ENCODE peak calls at places on chromosomes 7 and 10, in six cellular contexts. Z is GM12878, L is SK-N-SH, S is K562, H is H1, O is HepG2. W is an unnamed sample.

GRCh38 chr10:49426490-49427360 is 30.8 kb upstream of the DRGX start:
- DNase-seq in Z (no peak), L (no peak), S (no peak), H (no peak), O (no peak), W (no peak)

GRCh38 chr7:77866370-77866769 is 67.8 kb downstream of the PHTF2 start:
- DNase-seq in Z (no peak), L (no peak), S (no peak), H (no peak), O (no peak), W (no peak)

GRCh38 chr7:94243312-94243711 is 151.4 kb upstream of the COL1A2 start:
- DNase-seq in Z (no peak), L (no peak), S (no peak), H (no peak), O (no peak), W (no peak)

GRCh38 chr7:90891529-90891928 is 295.4 kb downstream of the CDK14 start:
- DNase-seq in Z (no peak), L (no peak), S (no peak), H (no peak), O (no peak), W (no peak)

GRCh38 chr7:101681170-101682007 is 52.3 kb upstream of the MYL10 start:
- DNase-seq in Z (no peak), L (peak; percentile 94), S (no peak), H (no peak), O (no peak), W (no peak)

GRCh38 chr10:103153302-103153759 is 39.7 kb downstream of the NT5C2 start:
- DNase-seq in Z (no peak), L (no peak), S (no peak), H (no peak), O (peak; percentile 51), W (no peak)

GRCh38 chr7:74466196-74466813 is 12.6 kb downstream of the GTF2IRD1 start:
- DNase-seq in Z (no peak), L (no peak), S (no peak), H (no peak), O (no peak), W (no peak)

GRCh38 chr7:107029061-107029763 is 15.3 kb upstream of the PRKAR2B start:
- DNase-seq in Z (no peak), L (peak; percentile 75), S (peak; percentile 63), H (no peak), O (no peak), W (no peak)

GRCh38 chr10:100882681-100883321 is 30.0 kb upstream of the SLF2 start:
- DNase-seq in Z (no peak), L (no peak), S (no peak), H (no peak), O (no peak), W (no peak)

GRCh38 chr7:33357846-33358245 is 228.5 kb downstream of the BBS9 start:
- DNase-seq in Z (no peak), L (no peak), S (no peak), H (no peak), O (no peak), W (no peak)

GRCh38 chr10:124063736-124064135 is 29.7 kb downstream of the CHST15 start:
- DNase-seq in Z (no peak), L (no peak), S (no peak), H (no peak), O (peak; percentile 32), W (peak; percentile 9)

GRCh38 chr10:121187375-121187774 is 336.2 kb downstream of the WDR11 start:
- DNase-seq in Z (no peak), L (no peak), S (no peak), H (no peak), O (no peak), W (no peak)

GRCh38 chr7:30708983-30709382 is 26.7 kb upstream of the CRHR2 start:
- DNase-seq in Z (no peak), L (no peak), S (no peak), H (no peak), O (no peak), W (no peak)

GRCh38 chr7:5238500-5238899 is 44.2 kb upstream of the SLC29A4 start:
- DNase-seq in Z (no peak), L (no peak), S (no peak), H (no peak), O (peak; percentile 31), W (no peak)

GRCh38 chr7:21142081-21142480 is 285.8 kb upstream of the SP4 start:
- DNase-seq in Z (no peak), L (no peak), S (no peak), H (no peak), O (no peak), W (no peak)

DNA sequence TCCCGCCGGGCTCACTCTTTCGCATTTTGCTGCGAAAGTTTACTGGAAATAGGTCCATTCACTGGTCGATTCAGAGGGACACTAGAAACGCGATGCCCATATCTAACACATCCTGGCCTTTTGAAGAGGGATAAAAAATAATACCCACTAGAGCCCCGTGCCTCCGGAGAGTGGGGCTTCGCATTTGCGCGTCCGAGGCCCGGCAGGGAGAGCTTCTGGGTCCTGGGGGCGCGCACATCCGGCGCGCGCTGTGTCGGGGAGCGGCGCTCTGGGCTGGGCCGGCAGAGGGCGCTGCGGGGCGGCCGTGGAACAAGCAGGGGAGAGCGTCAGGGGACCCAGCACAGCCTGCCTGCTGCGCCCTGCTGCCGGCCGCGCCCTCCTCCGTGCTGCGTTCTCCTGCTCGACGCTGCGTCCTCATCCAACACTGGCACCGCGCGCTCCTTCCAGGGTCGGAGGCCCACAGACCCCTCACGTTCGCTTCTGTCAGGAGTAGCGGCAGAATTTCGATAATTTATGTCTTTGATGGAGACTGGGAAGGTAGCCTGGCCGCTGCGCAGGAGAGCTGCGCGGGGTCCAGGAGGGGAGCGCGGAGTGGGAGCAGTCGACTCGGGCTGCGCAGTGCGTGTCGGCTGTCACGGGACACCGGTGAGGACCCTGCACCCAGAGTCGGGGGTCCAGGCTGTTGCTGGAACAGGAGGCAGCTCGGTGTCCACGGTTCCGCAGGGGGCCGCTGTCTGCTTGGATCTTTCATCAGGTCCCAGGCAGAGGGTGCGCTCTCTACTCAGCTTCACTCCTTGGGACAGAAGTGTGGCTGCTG is 41.5 kb upstream of the ZNF32 start:
- DNase-seq in Z (no peak), L (peak; percentile 96), S (peak; percentile 92), H (no peak), O (peak; percentile 27), W (peak; percentile 73)
- H3K27ac ChIP-seq in Z (no peak overlapping the region), L (no peak overlapping the region), S (no peak overlapping the region), H (no peak overlapping the region), O (no peak overlapping the region), W (no peak overlapping the region)

GRCh38 chr10:131663411-131663810 is 237.4 kb upstream of the PPP2R2D start:
- DNase-seq in Z (no peak), L (no peak), S (no peak), H (no peak), O (no peak), W (no peak)
- TF ChIP-seq GABPA in Z (no peak), L (no peak), S (no peak), H (no peak), O (no peak), W (no peak)

GRCh38 chr10:29897430-29897829 is 162.0 kb downstream of the JCAD start:
- DNase-seq in Z (no peak), L (no peak), S (no peak), H (no peak), O (no peak), W (no peak)

GRCh38 chr10:29896053-29896452 is 163.3 kb downstream of the JCAD start:
- DNase-seq in Z (no peak), L (no peak), S (no peak), H (no peak), O (no peak), W (no peak)

GRCh38 chr10:29897999-29898716 is 161.2 kb downstream of the JCAD start:
- DNase-seq in Z (no peak), L (no peak), S (no peak), H (no peak), O (no peak), W (no peak)

GRCh38 chr10:29895436-29895835 is 163.9 kb downstream of the JCAD start:
- DNase-seq in Z (no peak), L (peak; percentile 14), S (no peak), H (peak; percentile 3), O (no peak), W (no peak)
- H3K27ac ChIP-seq in Z (no peak overlapping the region), L (peak overlapping the region; percentile 96), S (no peak overlapping the region), H (no peak overlapping the region), O (no peak overlapping the region), W (no peak overlapping the region)

GRCh38 chr7:40234046-40234445 is 99.2 kb downstream of the SUGCT start:
- DNase-seq in Z (no peak), L (no peak), S (no peak), H (no peak), O (no peak), W (no peak)
- TF ChIP-seq GABPA in Z (no peak), L (no peak), S (no peak), H (no peak), O (no peak), W (no peak)

DNA sequence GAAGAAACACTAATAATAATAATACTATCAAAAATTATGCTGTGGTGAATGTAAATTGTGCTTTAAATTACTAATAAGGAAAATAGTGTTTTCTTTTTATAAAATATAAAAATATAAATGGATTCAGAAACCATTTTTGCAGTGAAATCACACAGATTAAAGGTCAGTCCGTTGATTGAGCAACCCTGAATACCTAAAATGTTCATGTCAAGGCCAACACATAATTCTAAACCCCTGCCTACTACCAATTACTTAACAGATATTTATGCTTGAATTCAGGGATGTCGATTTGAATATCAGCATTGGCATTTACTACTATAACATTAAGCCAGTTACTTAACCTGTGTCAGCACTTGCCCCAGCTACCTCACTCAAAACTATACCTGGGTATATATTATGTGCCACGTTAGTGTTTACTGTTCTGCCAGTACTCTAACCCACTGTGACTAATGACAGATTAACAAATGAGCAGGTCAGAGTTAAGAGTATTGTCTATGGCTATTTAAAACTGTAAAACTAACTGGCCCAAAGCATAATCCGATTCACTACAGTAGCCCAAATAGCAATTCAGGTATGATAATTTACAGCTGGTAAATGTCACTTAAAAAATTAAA is 165.0 kb downstream of the KMT2E start:
- DNase-seq in Z (no peak), L (no peak), S (no peak), H (no peak), O (peak; percentile 41), W (no peak)
- H3K27ac ChIP-seq in Z (no peak overlapping the region), L (no peak overlapping the region), S (no peak overlapping the region), H (no peak overlapping the region), O (no peak overlapping the region), W (no peak overlapping the region)

GRCh38 chr7:130887182-130888016 is 153.4 kb upstream of the KLF14 start:
- DNase-seq in Z (no peak), L (no peak), S (no peak), H (no peak), O (peak; percentile 56), W (no peak)
- TF ChIP-seq GABPA in Z (no peak), L (no peak), S (no peak), H (no peak), O (no peak), W (no peak)

GRCh38 chr10:24118246-24118645 is 90.7 kb upstream of the KIAA1217 start:
- DNase-seq in Z (no peak), L (no peak), S (no peak), H (no peak), O (no peak), W (no peak)
- H3K27ac ChIP-seq in Z (no peak overlapping the region), L (no peak overlapping the region), S (no peak overlapping the region), H (no peak overlapping the region), O (no peak overlapping the region), W (no peak overlapping the region)

W was measured in HL-60.